ENCODE peak calls at places on chromosomes 12 and 14, in six cellular contexts. X is aorta, D is amniotic epithelial cell, M is activated T-cell treated with anti-CD3 and anti-CD28 coated beads for 24 hours, B is fibroblast of lung, T is prostate gland. C is an unnamed sample.

GRCh38 chr12:132178801-132179401 is 34.6 kb downstream of the NOC4L start:
- DNase-seq in X (no peak), D (no peak), M (no peak), B (no peak), T (peak), C (no peak)

GRCh38 chr14:96053600-96054381 is 14.6 kb downstream of the C14orf132 start:
- DNase-seq in X (peak), D (peak), M (no peak), B (peak), T (no peak), C (peak)

GRCh38 chr12:86929962-86930361 is 673.8 kb upstream of the MGAT4C start:
- DNase-seq in X (no peak), D (no peak), M (no peak), B (peak), T (no peak), C (no peak)

GRCh38 chr14:20973501-20973900 is 16.3 kb upstream of the METTL17 start:
- DNase-seq in X (no peak), D (no peak), M (no peak), B (no peak), T (no peak), C (no peak)

GRCh38 chr12:45285717-45286116 is 69.8 kb downstream of the ANO6 start:
- DNase-seq in X (no peak), D (no peak), M (no peak), B (no peak), T (no peak), C (no peak)

GRCh38 chr12:117580718-117581062 is 219.3 kb upstream of the NOS1 start:
- DNase-seq in X (peak), D (no peak), M (no peak), B (no peak), T (no peak), C (peak)

GRCh38 chr12:114313910-114314309 is 92.0 kb downstream of the TBX5 start:
- DNase-seq in X (no peak), D (no peak), M (no peak), B (no peak), T (no peak), C (no peak)

GRCh38 chr12:56084958-56085543 is 5.1 kb downstream of the ERBB3 start:
- DNase-seq in X (no peak), D (peak), M (no peak), B (no peak), T (no peak), C (no peak)

GRCh38 chr14:93013368-93013719 is 90.4 kb downstream of the CHGA start:
- DNase-seq in X (no peak), D (no peak), M (no peak), B (no peak), T (no peak), C (no peak)

GRCh38 chr12:64627781-64628180 is 17.5 kb downstream of the RASSF3 start:
- DNase-seq in X (no peak), D (peak), M (no peak), B (peak), T (no peak), C (no peak)

GRCh38 chr12:49949124-49949845 is 1.3 kb upstream of the AQP2 start:
- DNase-seq in X (peak), D (no peak), M (no peak), B (no peak), T (no peak), C (no peak)

GRCh38 chr12:105570944-105571343 is 240.5 kb downstream of the C12orf75 start:
- DNase-seq in X (no peak), D (no peak), M (no peak), B (no peak), T (no peak), C (no peak)

GRCh38 chr12:88325076-88325827 is 183.1 kb downstream of the TMTC3 start:
- DNase-seq in X (no peak), D (peak), M (no peak), B (peak), T (no peak), C (no peak)

GRCh38 chr12:102631274-102631673 is 150.9 kb upstream of the IGF1 start:
- DNase-seq in X (no peak), D (peak), M (no peak), B (peak), T (no peak), C (no peak)

GRCh38 chr12:26627335-26627734 is 205.7 kb downstream of the ITPR2 start:
- DNase-seq in X (no peak), D (peak), M (no peak), B (no peak), T (no peak), C (no peak)

GRCh38 chr14:72614891-72615410 is 278.9 kb downstream of the DPF3 start:
- DNase-seq in X (no peak), D (no peak), M (no peak), B (no peak), T (no peak), C (no peak)

GRCh38 chr12:14999421-15000047 is 26.7 kb downstream of the PDE6H start:
- DNase-seq in X (no peak), D (peak), M (no peak), B (peak), T (peak), C (no peak)

GRCh38 chr12:111408686-111409402 is 3.1 kb downstream of the SH2B3 start:
- DNase-seq in X (no peak), D (no peak), M (no peak), B (no peak), T (no peak), C (no peak)

GRCh38 chr14:68609012-68609411 is 183.9 kb downstream of the ZFP36L1 start:
- DNase-seq in X (no peak), D (no peak), M (no peak), B (no peak), T (no peak), C (no peak)

GRCh38 chr14:92906823-92907222 is 16.1 kb upstream of the CHGA start:
- DNase-seq in X (peak), D (no peak), M (no peak), B (no peak), T (no peak), C (no peak)

GRCh38 chr12:53963434-53964314 is 9.0 kb downstream of the HOXC12 start:
- DNase-seq in X (peak), D (no peak), M (no peak), B (no peak), T (no peak), C (no peak)

GRCh38 chr14:92962031-92962830 is 39.3 kb downstream of the CHGA start:
- DNase-seq in X (peak), D (no peak), M (no peak), B (no peak), T (no peak), C (no peak)

GRCh38 chr14:74483321-74483720 is 9.8 kb downstream of the NPC2 start:
- DNase-seq in X (no peak), D (peak), M (no peak), B (no peak), T (no peak), C (no peak)